ENCODE peak calls at places on chromosomes 12 and 14, in six cellular contexts. D is stimulated activated CD4-positive, alpha-beta T cell treated with anti-CD3 and anti-CD28 coated beads, Interleukin-15, amount 100 ng/mL, for 1 hour; T is SW480; O is WTC11; Z is stimulated activated CD8-positive, alpha-beta memory T cell treated with anti-CD3 and anti-CD28 coated beads, Interleukin-4, amount 100 ng/mL, for 24 hours; F is fibroblast of mammary gland. Q is an unnamed sample.

GRCh38 chr12:20212658-20213387 is 155.5 kb upstream of the PDE3A start:
- DNase-seq in F (peak), T (peak), O (peak), Z (no peak), D (no peak), Q (peak)

GRCh38 chr14:45252356-45253069 is 489 bp downstream of the MIS18BP1 start:
- DNase-seq in Z (no peak), F (peak), T (peak), D (no peak), O (no peak), Q (no peak)

GRCh38 chr12:109999983-110000505 is 814 bp downstream of the ANKRD13A start:
- DNase-seq in O (peak), T (peak), Z (no peak), F (peak), D (no peak), Q (peak)

GRCh38 chr12:25716842-25717241 is 163.8 kb upstream of the LMNTD1 start:
- DNase-seq in D (no peak), F (peak), T (no peak), O (no peak), Z (no peak), Q (no peak)

GRCh38 chr14:32203928-32204357 is 874 bp upstream of the RNU6-8 start:
- DNase-seq in T (peak), O (no peak), F (no peak), Z (no peak), D (no peak), Q (peak)

GRCh38 chr12:8493084-8493483 is 20.2 kb upstream of the CLEC4D start:
- DNase-seq in T (no peak), O (no peak), D (no peak), Z (no peak), F (no peak), Q (peak)

GRCh38 chr14:75069811-75070145 is 337 bp downstream of the ZC2HC1C start:
- DNase-seq in F (no peak), T (no peak), Z (no peak), O (no peak), D (no peak), Q (no peak)

GRCh38 chr14:81946808-81947798 is 413.4 kb upstream of the SEL1L start:
- DNase-seq in O (no peak), Z (no peak), F (no peak), T (no peak), D (no peak), Q (no peak)

GRCh38 chr12:114976959-114977358 is 293.0 kb upstream of the TBX3 start:
- DNase-seq in D (no peak), O (no peak), Z (no peak), T (peak), F (peak), Q (no peak)

GRCh38 chr14:48670939-48671338 is 915.2 kb downstream of the RPS29 start:
- DNase-seq in Z (no peak), O (no peak), F (no peak), T (no peak), D (no peak), Q (no peak)

GRCh38 chr14:64960762-64961276 is 11.3 kb downstream of the RAB15 start:
- DNase-seq in Z (no peak), O (peak), T (no peak), F (no peak), D (no peak), Q (no peak)

GRCh38 chr12:57767317-57767716 is 439 bp upstream of the CYP27B1 start:
- DNase-seq in F (no peak), T (no peak), O (no peak), D (no peak), Z (no peak), Q (no peak)

GRCh38 chr14:92492261-92492660 is 21.3 kb upstream of the RIN3 start:
- DNase-seq in Z (no peak), F (no peak), O (no peak), T (no peak), D (no peak), Q (peak)